ENCODE peak calls at places on chromosome 4, in eight cellular contexts. W, P, M, V, U, X, C and G are unnamed samples.

GRCh38 chr4:113445286-113445685 is 316.3 kb downstream of the CAMK2D start:
- DNase-seq in W (no peak), P (no peak), M (no peak), V (peak; percentile 44), U (peak; percentile 82), X (no peak), C (peak; percentile 94), G (peak; percentile 59)

GRCh38 chr4:7630559-7631287 is 196.0 kb upstream of the PSAPL1 start:
- DNase-seq in W (no peak), P (no peak), M (no peak), V (peak; percentile 58), U (peak; percentile 94), X (peak; percentile 33), C (peak; percentile 89), G (peak; percentile 81)

GRCh38 chr4:15996773-15997172 is 33.8 kb upstream of the FGFBP2 start:
- DNase-seq in W (no peak), P (no peak), M (no peak), V (no peak), U (no peak), X (no peak), C (peak; percentile 13), G (no peak)

GRCh38 chr4:43132010-43132582 is 239.6 kb downstream of the GRXCR1 start:
- DNase-seq in W (peak; percentile 80), P (peak; percentile 72), M (peak; percentile 76), V (peak; percentile 26), U (peak; percentile 81), X (peak; percentile 8), C (peak; percentile 66), G (no peak)

GRCh38 chr4:171785392-171785791 is 27.8 kb upstream of the GALNTL6 start:
- DNase-seq in W (no peak), P (no peak), M (no peak), V (no peak), U (no peak), X (no peak), C (no peak), G (no peak)

GRCh38 chr4:33160126-33160525 is 2440.0 kb downstream of the PCDH7 start:
- DNase-seq in W (peak; percentile 53), P (no peak), M (no peak), V (no peak), U (peak; percentile 53), X (peak; percentile 22), C (peak; percentile 1), G (no peak)

GRCh38 chr4:94690851-94691254 is 66.9 kb upstream of the BMPR1B start:
- DNase-seq in W (no peak), P (no peak), M (no peak), V (no peak), U (peak; percentile 78), X (no peak), C (peak; percentile 51), G (no peak)

GRCh38 chr4:127509155-127509554 is 123.6 kb upstream of the INTU start:
- DNase-seq in W (no peak), P (no peak), M (no peak), V (no peak), U (no peak), X (no peak), C (peak; percentile 84), G (no peak)

GRCh38 chr4:98686847-98687246 is 28.4 kb upstream of the TSPAN5 start:
- DNase-seq in W (no peak), P (no peak), M (no peak), V (no peak), U (no peak), X (no peak), C (no peak), G (no peak)

GRCh38 chr4:138875886-138876608 is 139.5 kb upstream of the NOCT start:
- DNase-seq in W (no peak), P (no peak), M (no peak), V (no peak), U (peak; percentile 58), X (peak; percentile 15), C (peak; percentile 88), G (no peak)

GRCh38 chr4:151163855-151164254 is 64.4 kb downstream of the RPS3A start:
- DNase-seq in W (no peak), P (no peak), M (no peak), V (no peak), U (no peak), X (no peak), C (no peak), G (no peak)

DNA sequence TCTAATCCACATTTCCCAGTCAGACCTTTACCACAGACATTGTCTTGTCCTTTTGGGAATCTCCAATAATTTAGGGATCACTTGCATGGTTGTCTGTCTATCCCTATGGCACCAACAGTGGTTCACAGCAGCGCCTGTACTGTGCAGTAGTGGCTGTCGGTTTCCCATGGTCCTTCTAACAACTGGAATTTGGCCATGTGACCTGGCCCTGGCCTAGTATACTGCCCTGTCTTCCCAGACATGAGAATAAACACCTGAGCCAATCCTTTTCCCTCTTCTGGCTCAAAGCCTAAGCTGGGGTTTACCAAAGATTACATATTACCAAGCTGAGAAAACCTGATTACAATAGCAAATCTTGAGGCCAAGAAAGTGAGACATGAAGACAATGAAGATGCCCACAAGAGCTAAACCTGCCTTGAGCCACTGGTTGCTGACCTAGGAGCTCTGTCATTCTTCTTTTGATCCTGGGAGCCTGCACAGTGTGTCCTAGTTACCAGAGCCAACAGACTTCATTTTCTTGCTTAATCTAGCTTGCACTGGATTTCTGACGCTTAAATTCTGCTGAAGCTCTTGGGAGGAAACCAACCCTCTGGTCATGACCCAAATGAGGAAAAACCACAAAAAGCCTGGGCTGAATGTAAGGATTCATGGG is 92.1 kb downstream of the SCD5 start:
- DNase-seq in W (no peak), P (no peak), M (no peak), V (no peak), U (no peak), X (no peak), C (no peak), G (no peak)
- H3K4me1 ChIP-seq in W (no peaks in the 10 kb centered on the region), P (no peaks in the 10 kb centered on the region), M (no peaks in the 10 kb centered on the region), V (peaks cover 30% of the 10 kb centered on the region), U (no peaks in the 10 kb centered on the region), X (no peaks in the 10 kb centered on the region), C (peaks cover 5% of the 10 kb centered on the region), G (no peaks in the 10 kb centered on the region)

GRCh38 chr4:173227753-173228152 is 59.1 kb downstream of the GALNT7 start:
- DNase-seq in W (no peak), P (no peak), M (no peak), V (no peak), U (no peak), X (no peak), C (no peak), G (no peak)

GRCh38 chr4:173235050-173235449 is 66.4 kb downstream of the GALNT7 start:
- DNase-seq in W (no peak), P (no peak), M (no peak), V (no peak), U (no peak), X (no peak), C (no peak), G (no peak)

GRCh38 chr4:173230077-173230476 is 61.5 kb downstream of the GALNT7 start:
- DNase-seq in W (peak; percentile 41), P (no peak), M (no peak), V (no peak), U (no peak), X (no peak), C (no peak), G (no peak)

GRCh38 chr4:173237152-173237551 is 68.5 kb downstream of the GALNT7 start:
- DNase-seq in W (no peak), P (no peak), M (no peak), V (no peak), U (peak; percentile 48), X (no peak), C (no peak), G (no peak)

GRCh38 chr4:173231916-173232315 is 63.3 kb downstream of the GALNT7 start:
- DNase-seq in W (no peak), P (no peak), M (no peak), V (no peak), U (peak; percentile 40), X (no peak), C (peak; percentile 18), G (no peak)
- TF ChIP-seq CTCF in W (no peak), P (peak; percentile 22), M (no peak), V (no peak), U (peak; percentile 51), X (peak; percentile 45), C (peak; percentile 29), G (peak; percentile 12)

GRCh38 chr4:2857349-2857927 is 13.8 kb downstream of the ADD1 start:
- DNase-seq in W (no peak), P (no peak), M (no peak), V (no peak), U (no peak), X (no peak), C (no peak), G (no peak)
- H3K4me1 ChIP-seq in W (peaks cover 17% of the 10 kb centered on the region), P (peaks cover 76% of the 10 kb centered on the region), M (peaks cover 100% of the 10 kb centered on the region), V (peaks cover 31% of the 10 kb centered on the region), U (peaks cover 7% of the 10 kb centered on the region), X (peaks cover 26% of the 10 kb centered on the region), C (peaks cover 30% of the 10 kb centered on the region), G (peaks cover 25% of the 10 kb centered on the region)

GRCh38 chr4:152436384-152436783 is 99.5 kb downstream of the FBXW7 start:
- DNase-seq in W (peak; percentile 19), P (no peak), M (no peak), V (no peak), U (no peak), X (no peak), C (no peak), G (no peak)
- TF ChIP-seq CTCF in W (peak; percentile 27), P (no peak), M (no peak), V (no peak), U (peak; percentile 37), X (peak; percentile 39), C (no peak), G (no peak)